ENCODE peak calls at places on chromosome 1, in ten cellular contexts. J, P, N, V, S, H, K, Q, B and I are unnamed samples.

GRCh38 chr1:165551469-165551868 is 7.7 kb downstream of the LRRC52 start:
- DNase-seq in B (no peak), J (no peak), K (no peak), V (no peak), N (no peak), Q (no peak), P (no peak), H (no peak), S (no peak), I (no peak)

GRCh38 chr1:231395051-231395995 is 26.8 kb downstream of the EGLN1 start:
- DNase-seq in J (no peak), H (no peak), N (no peak), Q (no peak), V (no peak), K (peak; percentile 97), B (peak; percentile 79), P (peak; percentile 52), S (peak; percentile 93), I (peak; percentile 86)

GRCh38 chr1:50422946-50423669 is at the start of gene DMRTA2:
- DNase-seq in V (no peak), S (peak; percentile 62), P (no peak), J (no peak), N (no peak), K (no peak), Q (no peak), B (no peak), H (peak; percentile 33), I (no peak)

GRCh38 chr1:53919675-53920066 is 25.7 kb downstream of the DIO1 start:
- DNase-seq in P (no peak), N (no peak), H (no peak), V (no peak), S (no peak), B (no peak), Q (no peak), K (no peak), J (no peak), I (no peak)

GRCh38 chr1:108316545-108316944 is 72.7 kb upstream of the NBPF4 start:
- DNase-seq in S (peak; percentile 21), J (no peak), P (no peak), K (peak; percentile 25), B (peak; percentile 15), N (no peak), Q (no peak), V (no peak), H (no peak), I (no peak)

GRCh38 chr1:184036517-184036949 is 995 bp downstream of the COLGALT2 start:
- DNase-seq in H (peak; percentile 20), V (peak; percentile 6), P (no peak), N (no peak), J (no peak), B (no peak), Q (no peak), K (peak; percentile 10), S (no peak), I (no peak)

GRCh38 chr1:243471754-243472725 is 216.2 kb downstream of the SDCCAG8 start:
- DNase-seq in N (no peak), Q (no peak), J (no peak), P (no peak), B (no peak), K (no peak), S (peak; percentile 21), H (no peak), V (no peak), I (no peak)

GRCh38 chr1:231690072-231690471 is 63.5 kb downstream of the DISC1 start:
- DNase-seq in H (no peak), P (no peak), V (no peak), B (no peak), N (no peak), J (no peak), K (no peak), S (no peak), Q (no peak), I (no peak)

GRCh38 chr1:229230136-229230892 is 40.6 kb upstream of the RAB4A start:
- DNase-seq in N (no peak), B (no peak), H (no peak), V (no peak), P (no peak), Q (no peak), J (no peak), K (no peak), S (no peak), I (no peak)

GRCh38 chr1:3902546-3902945 is 2.5 kb upstream of the C1orf174 start:
- DNase-seq in K (no peak), N (peak; percentile 44), Q (no peak), J (no peak), P (no peak), B (no peak), V (no peak), S (no peak), H (no peak), I (no peak)

GRCh38 chr1:37410815-37411214 is 63.6 kb upstream of the ZC3H12A start:
- DNase-seq in S (peak; percentile 25), V (no peak), J (no peak), K (peak; percentile 17), Q (no peak), P (no peak), N (no peak), B (no peak), H (peak; percentile 63), I (no peak)

GRCh38 chr1:10776206-10776905 is 20.1 kb downstream of the CASZ1 start:
- DNase-seq in H (no peak), N (no peak), S (no peak), B (no peak), K (no peak), P (no peak), V (no peak), Q (no peak), J (peak; percentile 89), I (no peak)

GRCh38 chr1:160538985-160539651 is 16.1 kb upstream of the SLAMF6 start:
- DNase-seq in H (no peak), P (no peak), N (no peak), V (no peak), S (no peak), K (no peak), J (no peak), Q (no peak), B (no peak), I (no peak)

GRCh38 chr1:226457307-226457712 is 49.4 kb upstream of the PARP1 start:
- DNase-seq in P (no peak), H (no peak), K (no peak), J (no peak), S (no peak), V (peak; percentile 55), Q (no peak), B (no peak), N (no peak), I (no peak)

GRCh38 chr1:20492751-20493150 is 6.7 kb upstream of the CAMK2N1 start:
- DNase-seq in N (no peak), B (no peak), J (no peak), Q (no peak), K (no peak), V (no peak), P (no peak), H (no peak), S (no peak), I (no peak)

GRCh38 chr1:226882631-226883409 is 12.4 kb downstream of the PSEN2 start:
- DNase-seq in P (no peak), H (no peak), B (no peak), Q (no peak), S (peak; percentile 56), J (no peak), N (peak; percentile 61), V (no peak), K (peak; percentile 34), I (no peak)

GRCh38 chr1:32724678-32725594 is 22.4 kb upstream of the SYNC start:
- DNase-seq in V (no peak), S (peak; percentile 94), K (peak; percentile 93), P (peak; percentile 51), H (no peak), B (peak; percentile 66), N (no peak), J (no peak), Q (peak; percentile 24), I (peak; percentile 90)

GRCh38 chr1:67583462-67583950 is 101.5 kb upstream of the GADD45A start:
- DNase-seq in V (no peak), B (no peak), N (no peak), K (peak; percentile 82), J (no peak), S (peak; percentile 38), Q (no peak), H (no peak), P (no peak), I (no peak)

GRCh38 chr1:8862528-8862927 is 16.0 kb downstream of the ENO1 start:
- DNase-seq in B (no peak), K (no peak), Q (no peak), V (peak; percentile 29), H (peak; percentile 44), P (no peak), S (no peak), J (no peak), N (no peak), I (no peak)

GRCh38 chr1:223653015-223653414 is 12.5 kb downstream of the CAPN8 start:
- DNase-seq in B (no peak), Q (no peak), N (no peak), J (no peak), K (no peak), S (no peak), P (no peak), H (no peak), V (no peak), I (no peak)

GRCh38 chr1:3670823-3671251 is 18.5 kb downstream of the TP73 start:
- DNase-seq in Q (no peak), J (no peak), N (peak; percentile 68), P (no peak), S (no peak), B (no peak), V (no peak), H (no peak), K (no peak), I (no peak)

GRCh38 chr1:147723691-147724323 is 36.6 kb downstream of the GJA5 start:
- DNase-seq in N (no peak), B (peak; percentile 28), P (no peak), V (no peak), Q (no peak), J (no peak), K (peak; percentile 58), S (peak; percentile 32), H (peak; percentile 31), I (no peak)

GRCh38 chr1:110617589-110617988 is 11.4 kb upstream of the KCNA2 start:
- DNase-seq in B (no peak), S (no peak), V (no peak), N (no peak), K (no peak), J (no peak), H (no peak), Q (no peak), P (no peak), I (no peak)

GRCh38 chr1:16006552-16007485 is 2.8 kb downstream of the SRARP start:
- DNase-seq in V (no peak), H (no peak), Q (no peak), K (peak; percentile 34), S (no peak), B (peak; percentile 23), P (no peak), N (no peak), J (no peak), I (no peak)

GRCh38 chr1:6538958-6539357 is 15.4 kb downstream of the NOL9 start:
- DNase-seq in P (no peak), H (no peak), Q (no peak), J (no peak), S (no peak), K (no peak), V (no peak), B (no peak), N (no peak), I (no peak)

GRCh38 chr1:9691108-9691445 is 39.5 kb downstream of the PIK3CD start:
- DNase-seq in V (no peak), N (no peak), B (no peak), Q (no peak), S (peak; percentile 36), P (no peak), K (no peak), H (no peak), J (no peak), I (no peak)

GRCh38 chr1:43603004-43603403 is 46.9 kb upstream of the KDM4A start:
- DNase-seq in P (no peak), H (peak; percentile 43), Q (no peak), N (no peak), S (no peak), K (no peak), J (no peak), V (no peak), B (no peak), I (no peak)

GRCh38 chr1:225517697-225518096 is 89.9 kb upstream of the LBR start:
- DNase-seq in Q (no peak), K (no peak), P (no peak), B (no peak), N (no peak), J (no peak), S (no peak), V (no peak), H (no peak), I (no peak)